ENCODE peak calls at places on chromosome 17, in five cellular contexts. One of them, this sample, is unnamed.
A peak's percentile ranks its signal among the peaks of the same experiment; 100 is the strongest.

GRCh38 chr17:76250141-76250540 is 9.8 kb upstream of the RNF157 start:
- DNase-seq in endothelial cell of umbilical vein: no peak
- DNase-seq in mammary epithelial cell: no peak
- DNase-seq in right lobe of liver: no peak
- DNase-seq in fibroblast of lung: no peak
- DNase-seq in this sample: no peak

GRCh38 chr17:29251969-29252866 is 5.6 kb downstream of the CRYBA1 start:
- DNase-seq in mammary epithelial cell: no peak
- DNase-seq in fibroblast of lung: peak; percentile 70
- DNase-seq in endothelial cell of umbilical vein: peak; percentile 51
- DNase-seq in right lobe of liver: no peak
- DNase-seq in this sample: no peak

GRCh38 chr17:28046034-28046825 is 3.8 kb downstream of the NLK start:
- DNase-seq in fibroblast of lung: no peak
- DNase-seq in right lobe of liver: no peak
- DNase-seq in endothelial cell of umbilical vein: no peak
- DNase-seq in mammary epithelial cell: no peak
- DNase-seq in this sample: no peak

GRCh38 chr17:1186214-1186820 is 6.5 kb upstream of the ABR start:
- DNase-seq in mammary epithelial cell: peak; percentile 90
- DNase-seq in endothelial cell of umbilical vein: no peak
- DNase-seq in right lobe of liver: no peak
- DNase-seq in fibroblast of lung: peak; percentile 16
- DNase-seq in this sample: no peak

GRCh38 chr17:15027853-15028252 is 237.3 kb downstream of the PMP22 start:
- DNase-seq in mammary epithelial cell: no peak
- DNase-seq in endothelial cell of umbilical vein: no peak
- DNase-seq in right lobe of liver: no peak
- DNase-seq in fibroblast of lung: no peak
- DNase-seq in this sample: no peak

GRCh38 chr17:3531266-3532101 is 26.1 kb downstream of the TRPV3 start:
- DNase-seq in endothelial cell of umbilical vein: no peak
- DNase-seq in right lobe of liver: no peak
- DNase-seq in fibroblast of lung: no peak
- DNase-seq in mammary epithelial cell: no peak
- DNase-seq in this sample: no peak

GRCh38 chr17:48642843-48643696 is 16.9 kb upstream of the HOXB9 start:
- DNase-seq in mammary epithelial cell: no peak
- DNase-seq in endothelial cell of umbilical vein: no peak
- DNase-seq in fibroblast of lung: no peak
- DNase-seq in right lobe of liver: no peak
- DNase-seq in this sample: no peak

GRCh38 chr17:4555863-4556646 is 871 bp upstream of the MYBBP1A start:
- DNase-seq in mammary epithelial cell: no peak
- DNase-seq in right lobe of liver: no peak
- DNase-seq in fibroblast of lung: no peak
- DNase-seq in endothelial cell of umbilical vein: no peak
- DNase-seq in this sample: no peak

GRCh38 chr17:41406205-41406604 is 8.8 kb upstream of the KRT31 start:
- DNase-seq in mammary epithelial cell: peak; percentile 67
- DNase-seq in fibroblast of lung: no peak
- DNase-seq in endothelial cell of umbilical vein: no peak
- DNase-seq in right lobe of liver: no peak
- DNase-seq in this sample: no peak

GRCh38 chr17:35214631-35215273 is 20.6 kb upstream of the SLC35G3 start:
- DNase-seq in endothelial cell of umbilical vein: no peak
- DNase-seq in mammary epithelial cell: no peak
- DNase-seq in fibroblast of lung: no peak
- DNase-seq in right lobe of liver: no peak
- DNase-seq in this sample: no peak

GRCh38 chr17:11251561-11252107 is 10.6 kb downstream of the SHISA6 start:
- DNase-seq in right lobe of liver: no peak
- DNase-seq in fibroblast of lung: no peak
- DNase-seq in mammary epithelial cell: no peak
- DNase-seq in endothelial cell of umbilical vein: no peak
- DNase-seq in this sample: no peak

GRCh38 chr17:6548578-6549330 is 7.6 kb downstream of the PITPNM3 start:
- DNase-seq in endothelial cell of umbilical vein: no peak
- DNase-seq in fibroblast of lung: no peak
- DNase-seq in right lobe of liver: no peak
- DNase-seq in mammary epithelial cell: no peak
- DNase-seq in this sample: no peak

GRCh38 chr17:1077536-1078061 is 80.7 kb downstream of the TIMM22 start:
- DNase-seq in mammary epithelial cell: no peak
- DNase-seq in right lobe of liver: no peak
- DNase-seq in fibroblast of lung: no peak
- DNase-seq in endothelial cell of umbilical vein: no peak
- DNase-seq in this sample: no peak

GRCh38 chr17:52159159-52159809 is 770 bp upstream of the CA10 start:
- DNase-seq in mammary epithelial cell: no peak
- DNase-seq in fibroblast of lung: no peak
- DNase-seq in right lobe of liver: no peak
- DNase-seq in endothelial cell of umbilical vein: no peak
- DNase-seq in this sample: no peak

GRCh38 chr17:78390241-78391050 is 12.0 kb downstream of the PGS1 start:
- DNase-seq in right lobe of liver: peak; percentile 41
- DNase-seq in fibroblast of lung: peak; percentile 94
- DNase-seq in mammary epithelial cell: no peak
- DNase-seq in endothelial cell of umbilical vein: no peak
- DNase-seq in this sample: no peak

DNA sequence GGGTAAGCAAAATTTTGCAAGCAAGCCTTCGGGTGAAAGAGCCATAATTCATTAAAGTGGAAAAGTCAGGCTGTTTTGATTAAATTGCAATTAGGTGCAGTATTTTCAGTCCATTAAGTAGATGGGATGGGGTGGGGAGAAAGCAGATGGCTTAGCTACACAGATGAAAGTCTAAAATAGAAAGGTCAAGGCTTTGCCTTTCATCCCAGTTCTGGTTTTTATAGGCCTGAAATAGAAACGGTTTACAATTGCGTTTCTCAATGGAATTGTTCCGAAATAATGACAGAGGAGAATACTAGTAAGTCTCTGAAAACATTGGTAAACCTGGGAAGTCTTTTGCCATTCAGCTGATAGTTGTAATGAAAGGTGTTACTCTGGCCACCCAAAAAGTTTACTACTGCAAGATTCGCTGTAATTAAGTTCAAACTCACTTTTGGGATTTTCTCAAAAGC is 1.5 kb downstream of the PPM1E start:
- DNase-seq in fibroblast of lung: no peak
- DNase-seq in mammary epithelial cell: no peak
- DNase-seq in endothelial cell of umbilical vein: no peak
- DNase-seq in right lobe of liver: no peak
- DNase-seq in this sample: no peak
- H3K4me3 ChIP-seq in fibroblast of lung: no peak overlapping the region
- H3K4me3 ChIP-seq in mammary epithelial cell: no peak overlapping the region
- H3K4me3 ChIP-seq in endothelial cell of umbilical vein: no peak overlapping the region
- H3K4me3 ChIP-seq in right lobe of liver: peak overlapping the region; percentile 55
- H3K4me3 ChIP-seq in this sample: peak overlapping the region; percentile 69

GRCh38 chr17:81466564-81467472 is 45.8 kb downstream of the ACTG1 start:
- DNase-seq in right lobe of liver: no peak
- DNase-seq in endothelial cell of umbilical vein: no peak
- DNase-seq in fibroblast of lung: no peak
- DNase-seq in mammary epithelial cell: no peak
- DNase-seq in this sample: no peak
- TF ChIP-seq CTCF in right lobe of liver: no peak
- TF ChIP-seq CTCF in endothelial cell of umbilical vein: no peak
- TF ChIP-seq CTCF in fibroblast of lung: no peak
- TF ChIP-seq CTCF in mammary epithelial cell: no peak
- TF ChIP-seq CTCF in this sample: no peak

DNA sequence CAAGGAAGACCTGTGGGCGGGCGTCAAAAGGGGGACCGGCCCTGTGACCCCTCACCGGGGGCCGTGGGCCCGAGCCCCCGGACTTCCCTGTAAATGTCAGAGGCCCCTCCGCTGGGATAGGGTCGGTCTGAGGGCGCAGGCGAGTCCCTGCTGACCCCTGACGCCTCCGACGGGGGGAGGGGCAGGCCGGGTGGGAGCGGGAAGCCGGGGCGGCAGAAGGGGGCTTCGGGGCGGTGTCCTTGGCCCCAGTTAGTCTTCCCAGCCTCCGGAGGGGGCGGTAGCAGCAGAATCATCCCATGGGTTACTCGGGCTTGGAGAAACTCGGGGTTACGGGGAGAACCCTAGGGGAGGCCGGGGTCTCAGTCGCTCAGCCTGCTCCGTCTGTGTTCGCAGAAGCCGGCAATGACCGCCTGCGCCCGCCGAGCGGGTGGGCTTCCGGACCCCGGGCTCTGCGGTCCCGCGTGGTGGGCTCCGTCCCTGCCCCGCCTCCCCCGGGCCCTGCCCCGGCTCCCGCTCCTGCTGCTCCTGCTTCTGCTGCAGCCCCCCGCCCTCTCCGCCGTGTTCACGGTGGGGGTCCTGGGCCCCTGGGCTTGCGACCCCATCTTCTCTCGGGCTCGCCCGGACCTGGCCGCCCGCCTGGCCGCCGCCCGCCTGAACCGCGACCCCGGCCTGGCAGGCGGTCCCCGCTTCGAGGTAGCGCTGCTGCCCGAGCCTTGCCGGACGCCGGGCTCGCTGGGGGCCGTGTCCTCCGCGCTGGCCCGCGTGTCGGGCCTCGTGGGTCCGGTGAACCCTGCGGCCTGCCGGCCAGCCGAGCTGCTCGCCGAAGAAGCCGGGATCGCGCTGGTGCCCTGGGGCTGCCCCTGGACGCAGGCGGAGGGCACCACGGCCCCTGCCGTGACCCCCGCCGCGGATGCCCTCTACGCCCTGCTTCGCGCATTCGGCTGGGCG is 505 bp downstream of the GUCY2D start:
- DNase-seq in fibroblast of lung: no peak
- DNase-seq in endothelial cell of umbilical vein: peak; percentile 7
- DNase-seq in right lobe of liver: no peak
- DNase-seq in mammary epithelial cell: no peak
- DNase-seq in this sample: no peak
- H3K4me3 ChIP-seq in fibroblast of lung: no peak overlapping the region
- H3K4me3 ChIP-seq in endothelial cell of umbilical vein: no peak overlapping the region
- H3K4me3 ChIP-seq in right lobe of liver: no peak overlapping the region
- H3K4me3 ChIP-seq in mammary epithelial cell: no peak overlapping the region
- H3K4me3 ChIP-seq in this sample: no peak overlapping the region

DNA sequence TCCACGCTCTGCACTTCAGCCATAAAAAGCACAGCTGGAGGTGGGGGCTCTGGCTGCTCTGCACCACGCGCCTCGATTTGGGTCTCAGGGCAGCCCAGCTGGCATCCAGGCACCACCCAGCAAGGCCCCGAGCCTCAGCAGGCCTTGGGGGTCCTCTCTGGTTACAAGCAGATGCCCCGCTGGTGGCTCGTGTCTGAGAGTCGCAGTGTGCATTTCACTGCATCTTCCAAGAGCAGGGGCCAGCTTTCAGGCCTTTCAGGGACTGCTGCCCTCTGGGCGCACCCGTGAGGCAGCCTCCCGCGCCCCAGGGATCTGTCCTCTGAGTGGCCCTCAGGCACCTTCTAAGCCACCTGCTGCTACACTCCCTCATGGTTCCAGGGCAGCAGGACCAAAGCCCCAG is 25.5 kb downstream of the NDUFAF8 start:
- DNase-seq in fibroblast of lung: no peak
- DNase-seq in endothelial cell of umbilical vein: no peak
- DNase-seq in right lobe of liver: no peak
- DNase-seq in mammary epithelial cell: no peak
- DNase-seq in this sample: no peak
- TF ChIP-seq CTCF in fibroblast of lung: no peak
- TF ChIP-seq CTCF in endothelial cell of umbilical vein: no peak
- TF ChIP-seq CTCF in right lobe of liver: no peak
- TF ChIP-seq CTCF in mammary epithelial cell: no peak
- TF ChIP-seq CTCF in this sample: no peak

This sample was measured in retinal pigment epithelial cell.